ENCODE peak calls at places on chromosomes 4 and X, in five cellular contexts. One of them, this sample, is unnamed.
A peak's percentile ranks its signal among the peaks of the same experiment; 100 is the strongest.

GRCh38 chr4:141654098-141654497 is 17.7 kb downstream of the IL15 start:
- DNase-seq in IMR-90: peak; percentile 47
- DNase-seq in PC-3: peak; percentile 65
- DNase-seq in endodermal cell: peak; percentile 88
- DNase-seq in HepG2: no peak
- DNase-seq in this sample: no peak

GRCh38 chr4:97987019-97987648 is 156.1 kb downstream of the STPG2 start:
- DNase-seq in IMR-90: no peak
- DNase-seq in PC-3: peak; percentile 56
- DNase-seq in endodermal cell: no peak
- DNase-seq in HepG2: peak; percentile 4
- DNase-seq in this sample: peak; percentile 26

GRCh38 chr4:160143574-160143973 is 1040.7 kb downstream of the RAPGEF2 start:
- DNase-seq in IMR-90: no peak
- DNase-seq in PC-3: peak; percentile 38
- DNase-seq in endodermal cell: no peak
- DNase-seq in HepG2: no peak
- DNase-seq in this sample: peak; percentile 45

GRCh38 chrX:77528034-77528433 is 80.8 kb downstream of the FGF16 start:
- DNase-seq in IMR-90: no peak
- DNase-seq in PC-3: no peak
- DNase-seq in endodermal cell: peak; percentile 52
- DNase-seq in HepG2: no peak
- DNase-seq in this sample: no peak

GRCh38 chrX:150690126-150690525 is 3.1 kb upstream of the MTMR1 start:
- DNase-seq in IMR-90: peak; percentile 92
- DNase-seq in PC-3: peak; percentile 95
- DNase-seq in endodermal cell: no peak
- DNase-seq in HepG2: no peak
- DNase-seq in this sample: peak; percentile 89

GRCh38 chr4:119581480-119581879 is 47.1 kb downstream of the PDE5A start:
- DNase-seq in IMR-90: no peak
- DNase-seq in PC-3: no peak
- DNase-seq in endodermal cell: no peak
- DNase-seq in HepG2: no peak
- DNase-seq in this sample: no peak

GRCh38 chr4:66574145-66574978 is 904.1 kb upstream of the EPHA5 start:
- DNase-seq in IMR-90: peak; percentile 65
- DNase-seq in PC-3: peak; percentile 83
- DNase-seq in endodermal cell: peak; percentile 58
- DNase-seq in HepG2: no peak
- DNase-seq in this sample: peak; percentile 63

GRCh38 chr4:132956951-132957350 is 192.1 kb upstream of the PCDH10 start:
- DNase-seq in IMR-90: no peak
- DNase-seq in PC-3: no peak
- DNase-seq in endodermal cell: no peak
- DNase-seq in HepG2: no peak
- DNase-seq in this sample: no peak

GRCh38 chr4:139015948-139016451 is 419 bp downstream of the NOCT start:
- DNase-seq in IMR-90: peak; percentile 20
- DNase-seq in PC-3: no peak
- DNase-seq in endodermal cell: peak; percentile 73
- DNase-seq in HepG2: peak; percentile 12
- DNase-seq in this sample: peak; percentile 42

GRCh38 chr4:35525192-35525978 is 718.9 kb downstream of the ARAP2 start:
- DNase-seq in IMR-90: no peak
- DNase-seq in PC-3: peak; percentile 2
- DNase-seq in endodermal cell: peak; percentile 67
- DNase-seq in HepG2: no peak
- DNase-seq in this sample: no peak

GRCh38 chr4:71187399-71188196 is 151.2 kb upstream of the SLC4A4 start:
- DNase-seq in IMR-90: peak; percentile 60
- DNase-seq in PC-3: peak; percentile 68
- DNase-seq in endodermal cell: peak; percentile 79
- DNase-seq in HepG2: no peak
- DNase-seq in this sample: peak; percentile 1

GRCh38 chr4:105059337-105059736 is 87.3 kb upstream of the TET2 start:
- DNase-seq in IMR-90: no peak
- DNase-seq in PC-3: peak; percentile 57
- DNase-seq in endodermal cell: no peak
- DNase-seq in HepG2: no peak
- DNase-seq in this sample: peak; percentile 39

GRCh38 chr4:1383728-1384591 is 22.3 kb downstream of the NKX1-1 start:
- DNase-seq in IMR-90: no peak
- DNase-seq in PC-3: no peak
- DNase-seq in endodermal cell: peak; percentile 32
- DNase-seq in HepG2: no peak
- DNase-seq in this sample: no peak

GRCh38 chr4:143358923-143359694 is 22.4 kb downstream of the GAB1 start:
- DNase-seq in IMR-90: peak; percentile 93
- DNase-seq in PC-3: peak; percentile 91
- DNase-seq in endodermal cell: no peak
- DNase-seq in HepG2: no peak
- DNase-seq in this sample: peak; percentile 81

GRCh38 chrX:29285670-29286069 is 698.4 kb downstream of the IL1RAPL1 start:
- DNase-seq in IMR-90: no peak
- DNase-seq in PC-3: no peak
- DNase-seq in endodermal cell: no peak
- DNase-seq in HepG2: no peak
- DNase-seq in this sample: no peak

GRCh38 chr4:186104895-186105720 is 604 bp downstream of the FAM149A start:
- DNase-seq in IMR-90: no peak
- DNase-seq in PC-3: no peak
- DNase-seq in endodermal cell: peak; percentile 81
- DNase-seq in HepG2: no peak
- DNase-seq in this sample: no peak

GRCh38 chr4:182877326-182877883 is 39.8 kb downstream of the DCTD start:
- DNase-seq in IMR-90: no peak
- DNase-seq in PC-3: peak; percentile 6
- DNase-seq in endodermal cell: peak; percentile 65
- DNase-seq in HepG2: peak; percentile 87
- DNase-seq in this sample: no peak

GRCh38 chr4:53490965-53491622 is 100.2 kb downstream of the LNX1 start:
- DNase-seq in IMR-90: peak; percentile 93
- DNase-seq in PC-3: peak; percentile 87
- DNase-seq in endodermal cell: peak; percentile 55
- DNase-seq in HepG2: peak; percentile 40
- DNase-seq in this sample: peak; percentile 69

GRCh38 chrX:25175743-25176142 is 160.0 kb upstream of the ARX start:
- DNase-seq in IMR-90: no peak
- DNase-seq in PC-3: no peak
- DNase-seq in endodermal cell: peak; percentile 50
- DNase-seq in HepG2: no peak
- DNase-seq in this sample: no peak

GRCh38 chr4:92520563-92520962 is 216.8 kb downstream of the GRID2 start:
- DNase-seq in IMR-90: no peak
- DNase-seq in PC-3: no peak
- DNase-seq in endodermal cell: peak; percentile 86
- DNase-seq in HepG2: no peak
- DNase-seq in this sample: no peak

GRCh38 chr4:92519727-92520126 is 216.0 kb downstream of the GRID2 start:
- DNase-seq in IMR-90: no peak
- DNase-seq in PC-3: no peak
- DNase-seq in endodermal cell: peak; percentile 62
- DNase-seq in HepG2: no peak
- DNase-seq in this sample: no peak

GRCh38 chr4:92522371-92522770 is 218.6 kb downstream of the GRID2 start:
- DNase-seq in IMR-90: no peak
- DNase-seq in PC-3: no peak
- DNase-seq in endodermal cell: no peak
- DNase-seq in HepG2: no peak
- DNase-seq in this sample: no peak

GRCh38 chr4:92516450-92516849 is 212.7 kb downstream of the GRID2 start:
- DNase-seq in IMR-90: no peak
- DNase-seq in PC-3: no peak
- DNase-seq in endodermal cell: no peak
- DNase-seq in HepG2: no peak
- DNase-seq in this sample: no peak

GRCh38 chr4:92521941-92522340 is 218.2 kb downstream of the GRID2 start:
- DNase-seq in IMR-90: no peak
- DNase-seq in PC-3: no peak
- DNase-seq in endodermal cell: no peak
- DNase-seq in HepG2: no peak
- DNase-seq in this sample: no peak
- H3K4me1 ChIP-seq in IMR-90: no peaks in the 10 kb centered on the region
- H3K4me1 ChIP-seq in PC-3: no peaks in the 10 kb centered on the region
- H3K4me1 ChIP-seq in endodermal cell: peaks cover 21% of the 10 kb centered on the region
- H3K4me1 ChIP-seq in HepG2: no peaks in the 10 kb centered on the region
- H3K4me1 ChIP-seq in this sample: no peaks in the 10 kb centered on the region

GRCh38 chrX:56728321-56728720 is 722 bp upstream of the NBDY start:
- DNase-seq in IMR-90: no peak
- DNase-seq in PC-3: peak; percentile 17
- DNase-seq in endodermal cell: no peak
- DNase-seq in HepG2: no peak
- DNase-seq in this sample: no peak
- H3K9ac ChIP-seq in IMR-90: no peak overlapping the region
- H3K9ac ChIP-seq in PC-3: no peak overlapping the region
- H3K9ac ChIP-seq in endodermal cell: no peak overlapping the region
- H3K9ac ChIP-seq in HepG2: no peak overlapping the region
- H3K9ac ChIP-seq in this sample: no peak overlapping the region

GRCh38 chrX:38138900-38139299 is 81.8 kb downstream of the SRPX start:
- DNase-seq in IMR-90: no peak
- DNase-seq in PC-3: no peak
- DNase-seq in endodermal cell: no peak
- DNase-seq in HepG2: no peak
- DNase-seq in this sample: no peak

GRCh38 chrX:38138157-38138556 is 82.5 kb downstream of the SRPX start:
- DNase-seq in IMR-90: no peak
- DNase-seq in PC-3: no peak
- DNase-seq in endodermal cell: peak; percentile 53
- DNase-seq in HepG2: no peak
- DNase-seq in this sample: no peak

GRCh38 chrX:38142598-38142997 is 78.1 kb downstream of the SRPX start:
- DNase-seq in IMR-90: peak; percentile 43
- DNase-seq in PC-3: no peak
- DNase-seq in endodermal cell: no peak
- DNase-seq in HepG2: no peak
- DNase-seq in this sample: no peak
- H3K4me1 ChIP-seq in IMR-90: peaks cover 3% of the 10 kb centered on the region
- H3K4me1 ChIP-seq in PC-3: no peaks in the 10 kb centered on the region
- H3K4me1 ChIP-seq in endodermal cell: peaks cover 7% of the 10 kb centered on the region
- H3K4me1 ChIP-seq in HepG2: no peaks in the 10 kb centered on the region
- H3K4me1 ChIP-seq in this sample: no peaks in the 10 kb centered on the region

DNA sequence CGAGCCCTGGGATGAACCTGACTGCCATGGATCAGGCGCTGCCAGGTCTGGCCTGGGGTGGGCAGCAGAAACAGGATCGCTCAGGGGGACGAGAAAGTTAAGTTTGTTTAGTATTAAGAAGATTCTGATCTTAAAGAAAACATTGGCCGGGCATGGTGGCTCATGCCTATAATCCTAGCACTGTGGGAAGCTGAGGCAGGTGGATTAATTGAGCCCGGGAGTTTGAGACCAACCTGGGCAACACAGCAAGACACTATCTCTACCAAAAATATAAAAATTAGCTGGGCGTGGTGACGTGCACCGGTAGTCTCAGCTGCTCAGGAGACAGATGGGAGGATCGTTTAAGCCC is 696 bp upstream of the FLNA start:
- DNase-seq in IMR-90: no peak
- DNase-seq in PC-3: no peak
- DNase-seq in endodermal cell: no peak
- DNase-seq in HepG2: no peak
- DNase-seq in this sample: no peak
- H3K9ac ChIP-seq in IMR-90: peak overlapping the region; percentile 90
- H3K9ac ChIP-seq in PC-3: peak overlapping the region; percentile 3
- H3K9ac ChIP-seq in endodermal cell: no peak overlapping the region
- H3K9ac ChIP-seq in HepG2: peak overlapping the region; percentile 54
- H3K9ac ChIP-seq in this sample: no peak overlapping the region

GRCh38 chr4:68407868-68408190 is 39.4 kb upstream of the TMPRSS11E start:
- DNase-seq in IMR-90: no peak
- DNase-seq in PC-3: no peak
- DNase-seq in endodermal cell: no peak
- DNase-seq in HepG2: no peak
- DNase-seq in this sample: no peak
- H3K4me1 ChIP-seq in IMR-90: no peaks in the 10 kb centered on the region
- H3K4me1 ChIP-seq in PC-3: peaks cover 15% of the 10 kb centered on the region
- H3K4me1 ChIP-seq in endodermal cell: peaks cover 11% of the 10 kb centered on the region
- H3K4me1 ChIP-seq in HepG2: no peaks in the 10 kb centered on the region
- H3K4me1 ChIP-seq in this sample: peaks cover 9% of the 10 kb centered on the region

DNA sequence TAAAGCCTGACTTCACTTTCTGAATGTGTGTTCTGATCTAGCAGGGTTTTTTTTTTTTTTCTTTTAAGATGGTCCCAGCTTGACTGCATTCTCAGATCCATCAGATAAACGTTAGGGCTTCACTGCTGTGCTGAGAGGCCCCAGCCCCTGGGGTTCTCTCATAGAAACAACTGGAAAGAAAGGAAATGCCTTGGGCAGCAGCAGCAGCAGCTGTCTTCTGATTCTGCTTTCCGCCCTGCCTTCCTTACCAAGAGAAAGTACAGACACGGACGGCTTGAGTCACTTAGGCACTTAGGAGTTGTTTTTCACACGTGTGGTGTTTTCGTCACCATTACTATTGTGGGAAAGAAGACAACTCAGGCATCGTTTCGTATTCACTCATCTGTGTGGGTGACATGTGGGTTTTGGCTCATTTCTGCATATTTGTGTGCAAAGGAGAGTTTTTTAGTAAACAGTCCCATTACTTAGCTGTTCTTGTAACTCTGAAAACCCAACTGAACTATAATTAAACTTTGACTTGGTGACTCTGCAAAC is 172.0 kb downstream of the PTTG2 start:
- DNase-seq in IMR-90: peak; percentile 99
- DNase-seq in PC-3: no peak
- DNase-seq in endodermal cell: peak; percentile 55
- DNase-seq in HepG2: no peak
- DNase-seq in this sample: peak; percentile 99
- H3K9ac ChIP-seq in IMR-90: no peak overlapping the region
- H3K9ac ChIP-seq in PC-3: no peak overlapping the region
- H3K9ac ChIP-seq in endodermal cell: no peak overlapping the region
- H3K9ac ChIP-seq in HepG2: peak overlapping the region; percentile 74
- H3K9ac ChIP-seq in this sample: peak overlapping the region; percentile 78

GRCh38 chrX:19604375-19604774 is 89.1 kb upstream of the MAP3K15 start:
- DNase-seq in IMR-90: no peak
- DNase-seq in PC-3: no peak
- DNase-seq in endodermal cell: no peak
- DNase-seq in HepG2: no peak
- DNase-seq in this sample: no peak

GRCh38 chrX:19599253-19599652 is 83.9 kb upstream of the MAP3K15 start:
- DNase-seq in IMR-90: no peak
- DNase-seq in PC-3: no peak
- DNase-seq in endodermal cell: no peak
- DNase-seq in HepG2: no peak
- DNase-seq in this sample: no peak

GRCh38 chrX:19602866-19603620 is 87.7 kb upstream of the MAP3K15 start:
- DNase-seq in IMR-90: peak; percentile 82
- DNase-seq in PC-3: peak; percentile 82
- DNase-seq in endodermal cell: no peak
- DNase-seq in HepG2: no peak
- DNase-seq in this sample: peak; percentile 83
- H3K4me1 ChIP-seq in IMR-90: no peaks in the 10 kb centered on the region
- H3K4me1 ChIP-seq in PC-3: peaks cover 14% of the 10 kb centered on the region
- H3K4me1 ChIP-seq in endodermal cell: no peaks in the 10 kb centered on the region
- H3K4me1 ChIP-seq in HepG2: no peaks in the 10 kb centered on the region
- H3K4me1 ChIP-seq in this sample: peaks cover 6% of the 10 kb centered on the region

GRCh38 chr4:125368684-125369083 is 53.9 kb downstream of the FAT4 start:
- DNase-seq in IMR-90: peak; percentile 84
- DNase-seq in PC-3: peak; percentile 66
- DNase-seq in endodermal cell: no peak
- DNase-seq in HepG2: no peak
- DNase-seq in this sample: peak; percentile 29
- H3K9ac ChIP-seq in IMR-90: peak overlapping the region; percentile 15
- H3K9ac ChIP-seq in PC-3: no peak overlapping the region
- H3K9ac ChIP-seq in endodermal cell: no peak overlapping the region
- H3K9ac ChIP-seq in HepG2: no peak overlapping the region
- H3K9ac ChIP-seq in this sample: no peak overlapping the region